ENCODE peak calls at places on chromosomes 6 and 20, in four cellular contexts. One of them, this sample, is unnamed.

GRCh38 chr20:17889226-17889625 is 79.4 kb downstream of the SNX5 start:
- DNase-seq in mesendoderm: no peak
- DNase-seq in H1: no peak
- DNase-seq in IMR-90: no peak
- DNase-seq in this sample: no peak

GRCh38 chr6:131654326-131654725 is 17.2 kb downstream of the ENPP3 start:
- DNase-seq in mesendoderm: peak
- DNase-seq in H1: no peak
- DNase-seq in IMR-90: no peak
- DNase-seq in this sample: no peak

GRCh38 chr6:121726596-121726995 is 291.1 kb downstream of the GJA1 start:
- DNase-seq in mesendoderm: no peak
- DNase-seq in H1: no peak
- DNase-seq in IMR-90: peak
- DNase-seq in this sample: no peak

GRCh38 chr6:52221302-52221701 is 23.0 kb downstream of the IL17F start:
- DNase-seq in mesendoderm: no peak
- DNase-seq in H1: no peak
- DNase-seq in IMR-90: no peak
- DNase-seq in this sample: no peak

GRCh38 chr20:36400901-36401300 is 94.8 kb downstream of the DLGAP4 start:
- DNase-seq in mesendoderm: no peak
- DNase-seq in H1: no peak
- DNase-seq in IMR-90: no peak
- DNase-seq in this sample: peak

GRCh38 chr6:92122746-92123145 is 1296.6 kb downstream of the EPHA7 start:
- DNase-seq in mesendoderm: peak
- DNase-seq in H1: no peak
- DNase-seq in IMR-90: peak
- DNase-seq in this sample: no peak

GRCh38 chr6:72553531-72554202 is 68.2 kb upstream of the KCNQ5 start:
- DNase-seq in mesendoderm: peak
- DNase-seq in H1: no peak
- DNase-seq in IMR-90: peak
- DNase-seq in this sample: no peak

GRCh38 chr6:118739976-118740771 is 88.8 kb upstream of the CEP85L start:
- DNase-seq in mesendoderm: no peak
- DNase-seq in H1: no peak
- DNase-seq in IMR-90: peak
- DNase-seq in this sample: no peak

GRCh38 chr20:58788896-58789295 is 61.8 kb downstream of the GNAS-AS1 start:
- DNase-seq in mesendoderm: no peak
- DNase-seq in H1: no peak
- DNase-seq in IMR-90: no peak
- DNase-seq in this sample: no peak

GRCh38 chr20:10927936-10928860 is 254.4 kb upstream of the JAG1 start:
- DNase-seq in mesendoderm: no peak
- DNase-seq in H1: no peak
- DNase-seq in IMR-90: no peak
- DNase-seq in this sample: no peak

GRCh38 chr6:16355238-16355637 is 116.9 kb downstream of the GMPR start:
- DNase-seq in mesendoderm: peak
- DNase-seq in H1: no peak
- DNase-seq in IMR-90: no peak
- DNase-seq in this sample: no peak

GRCh38 chr20:32358883-32359632 is 927 bp downstream of the ASXL1 start:
- DNase-seq in mesendoderm: peak
- DNase-seq in H1: peak
- DNase-seq in IMR-90: peak
- DNase-seq in this sample: peak

GRCh38 chr20:12110711-12111110 is 193.0 kb downstream of the BTBD3 start:
- DNase-seq in mesendoderm: no peak
- DNase-seq in H1: no peak
- DNase-seq in IMR-90: no peak
- DNase-seq in this sample: no peak

GRCh38 chr20:51426879-51427624 is 115.5 kb downstream of the NFATC2 start:
- DNase-seq in mesendoderm: no peak
- DNase-seq in H1: no peak
- DNase-seq in IMR-90: no peak
- DNase-seq in this sample: no peak

GRCh38 chr6:49205526-49205925 is 257.5 kb downstream of the MMUT start:
- DNase-seq in mesendoderm: no peak
- DNase-seq in H1: no peak
- DNase-seq in IMR-90: no peak
- DNase-seq in this sample: no peak

GRCh38 chr6:20817806-20818320 is 283.6 kb downstream of the CDKAL1 start:
- DNase-seq in mesendoderm: no peak
- DNase-seq in H1: no peak
- DNase-seq in IMR-90: peak
- DNase-seq in this sample: no peak

GRCh38 chr20:49825521-49826033 is 12.9 kb downstream of the SLC9A8 start:
- DNase-seq in mesendoderm: peak
- DNase-seq in H1: no peak
- DNase-seq in IMR-90: no peak
- DNase-seq in this sample: peak

GRCh38 chr6:111731404-111732195 is 125.9 kb upstream of the TRAF3IP2 start:
- DNase-seq in mesendoderm: peak
- DNase-seq in H1: no peak
- DNase-seq in IMR-90: peak
- DNase-seq in this sample: peak

GRCh38 chr6:45327956-45328522 is at the start of gene RUNX2:
- DNase-seq in mesendoderm: peak
- DNase-seq in H1: no peak
- DNase-seq in IMR-90: peak
- DNase-seq in this sample: peak

GRCh38 chr6:80338201-80338836 is 231.8 kb downstream of the BCKDHB start:
- DNase-seq in mesendoderm: peak
- DNase-seq in H1: peak
- DNase-seq in IMR-90: peak
- DNase-seq in this sample: peak

GRCh38 chr6:117629119-117629518 is 26.8 kb upstream of the GOPC start:
- DNase-seq in mesendoderm: no peak
- DNase-seq in H1: no peak
- DNase-seq in IMR-90: no peak
- DNase-seq in this sample: no peak
- H3K56ac ChIP-seq in mesendoderm: no peak
- H3K56ac ChIP-seq in H1: no peak
- H3K56ac ChIP-seq in IMR-90: no peak
- H3K56ac ChIP-seq in this sample: no peak

GRCh38 chr6:88614306-88614877 is 349.0 kb downstream of the RNGTT start:
- DNase-seq in mesendoderm: no peak
- DNase-seq in H1: no peak
- DNase-seq in IMR-90: no peak
- DNase-seq in this sample: no peak
- H3K56ac ChIP-seq in mesendoderm: no peak
- H3K56ac ChIP-seq in H1: no peak
- H3K56ac ChIP-seq in IMR-90: no peak
- H3K56ac ChIP-seq in this sample: no peak

DNA sequence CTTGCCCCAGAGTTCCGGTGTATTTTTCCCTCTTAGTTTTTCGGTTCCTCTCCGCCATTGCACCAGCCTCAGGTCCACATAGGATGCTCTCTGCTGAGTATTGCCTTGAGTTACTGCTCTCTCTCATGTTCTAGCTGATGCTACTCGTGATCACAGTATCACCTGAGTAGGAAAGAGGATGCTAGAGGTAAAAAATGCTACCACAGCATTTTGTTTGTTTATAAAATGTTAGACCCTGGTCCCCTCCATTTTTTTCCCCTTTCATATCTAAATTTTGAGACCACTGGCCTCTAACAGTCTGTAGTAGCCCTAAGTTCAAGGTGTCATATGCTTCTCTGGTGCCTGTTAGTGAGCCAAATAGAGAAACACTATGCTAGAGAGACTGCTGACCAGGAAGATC is 175.5 kb downstream of the OR2B2 start:
- DNase-seq in mesendoderm: no peak
- DNase-seq in H1: no peak
- DNase-seq in IMR-90: no peak
- DNase-seq in this sample: no peak
- H3K56ac ChIP-seq in mesendoderm: no peak
- H3K56ac ChIP-seq in H1: no peak
- H3K56ac ChIP-seq in IMR-90: no peak
- H3K56ac ChIP-seq in this sample: no peak

DNA sequence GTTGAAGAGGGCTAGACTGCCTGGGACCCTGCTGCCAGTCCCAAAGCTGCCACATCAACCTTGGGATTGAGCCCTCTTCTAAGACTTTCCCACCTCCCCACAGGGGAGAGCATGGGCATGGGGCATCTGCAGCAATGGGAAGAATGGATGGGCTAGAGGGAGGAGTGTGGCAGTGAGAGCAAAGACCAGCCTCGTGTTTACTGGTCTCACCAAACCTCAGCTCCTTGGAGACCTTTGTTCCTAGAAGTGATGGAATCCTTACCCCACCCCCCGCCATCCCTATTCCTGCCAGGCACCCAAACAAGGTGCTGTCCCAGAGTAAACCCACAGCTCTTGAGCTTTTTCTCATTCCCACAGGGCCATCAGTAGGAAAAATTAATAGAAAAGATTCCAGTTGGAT is 20.0 kb upstream of the ARMC12 start:
- DNase-seq in mesendoderm: no peak
- DNase-seq in H1: no peak
- DNase-seq in IMR-90: no peak
- DNase-seq in this sample: no peak
- H3K56ac ChIP-seq in mesendoderm: no peak
- H3K56ac ChIP-seq in H1: no peak
- H3K56ac ChIP-seq in IMR-90: no peak
- H3K56ac ChIP-seq in this sample: no peak

DNA sequence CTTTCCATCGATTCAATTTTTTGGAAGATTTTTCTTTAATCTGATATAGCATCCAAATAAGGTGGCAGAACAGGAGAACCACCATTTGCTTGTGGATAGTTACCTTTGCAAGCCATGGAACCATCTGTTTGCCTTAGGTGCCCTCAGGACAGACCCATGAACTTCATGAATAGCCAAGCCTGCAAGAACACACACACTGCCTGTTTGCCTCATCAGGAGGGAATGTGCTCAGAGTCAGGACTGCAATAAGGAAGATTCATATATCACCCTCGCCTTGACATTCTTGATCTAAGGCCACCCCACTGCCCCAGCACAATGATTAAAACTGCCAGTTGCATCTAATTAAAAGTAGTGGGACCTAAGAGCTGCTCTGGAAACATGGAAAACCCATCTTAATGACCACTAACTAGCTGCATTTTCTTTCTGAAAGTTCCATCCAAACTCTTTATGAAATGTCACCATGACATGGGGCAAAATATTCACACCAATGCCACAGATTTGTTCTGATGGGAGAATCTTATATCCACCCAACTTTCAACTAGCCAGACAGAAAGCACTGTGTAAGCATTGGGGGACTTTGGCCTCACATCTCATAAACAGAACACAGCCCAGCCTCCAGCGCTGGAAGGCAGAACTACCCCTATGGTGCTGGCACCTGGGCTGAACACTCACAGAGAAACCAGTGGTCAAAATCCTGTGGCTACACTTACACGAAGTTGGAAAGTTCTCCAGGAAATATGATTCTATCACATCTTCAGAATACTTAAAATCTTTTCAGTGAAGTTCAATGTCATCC is 48.3 kb downstream of the TBXT start:
- DNase-seq in mesendoderm: no peak
- DNase-seq in H1: no peak
- DNase-seq in IMR-90: no peak
- DNase-seq in this sample: no peak
- H3K56ac ChIP-seq in mesendoderm: no peak
- H3K56ac ChIP-seq in H1: no peak
- H3K56ac ChIP-seq in IMR-90: no peak
- H3K56ac ChIP-seq in this sample: no peak

DNA sequence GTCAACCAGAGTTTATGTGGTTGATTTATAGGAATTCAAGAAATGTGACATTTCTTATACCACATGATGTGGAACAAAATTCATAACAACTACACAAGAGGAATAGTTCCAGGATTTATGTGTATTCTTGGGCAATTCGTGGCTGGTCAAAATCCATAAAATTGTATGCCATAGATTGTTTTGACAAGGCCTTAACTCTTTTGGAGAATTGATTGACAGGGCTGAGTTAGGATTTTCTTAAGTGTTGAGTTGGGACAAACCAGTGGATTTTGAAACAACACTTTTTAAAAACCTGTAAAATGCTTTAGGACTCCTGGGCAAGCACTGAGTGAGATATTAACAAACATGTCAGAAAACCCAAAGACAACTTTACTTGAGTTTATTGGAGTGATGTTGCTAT is 19.5 kb upstream of the SLC2A12 start:
- DNase-seq in mesendoderm: no peak
- DNase-seq in H1: no peak
- DNase-seq in IMR-90: no peak
- DNase-seq in this sample: no peak
- H3K56ac ChIP-seq in mesendoderm: no peak
- H3K56ac ChIP-seq in H1: no peak
- H3K56ac ChIP-seq in IMR-90: no peak
- H3K56ac ChIP-seq in this sample: no peak